ENCODE peak calls at places on chromosomes 7 and 10, in four cellular contexts. P, S, O and Q are unnamed samples.
A peak's percentile ranks its signal among the peaks of the same experiment; 100 is the strongest.

GRCh38 chr7:94565247-94565894 is 55.8 kb downstream of the CASD1 start:
- DNase-seq in P (no peak), S (no peak), O (no peak), Q (no peak)

GRCh38 chr10:35236739-35237138 is 99.6 kb upstream of the CCNY start:
- DNase-seq in P (no peak), S (no peak), O (no peak), Q (no peak)

GRCh38 chr7:79403879-79404278 is 49.6 kb downstream of the MAGI2 start:
- DNase-seq in P (no peak), S (no peak), O (no peak), Q (no peak)

GRCh38 chr10:124612611-124613498 is 131.3 kb downstream of the FAM53B start:
- DNase-seq in P (peak; percentile 78), S (peak; percentile 13), O (peak; percentile 33), Q (no peak)

GRCh38 chr7:1344981-1345701 is 112.5 kb downstream of the UNCX start:
- DNase-seq in P (peak; percentile 5), S (no peak), O (no peak), Q (no peak)

GRCh38 chr7:143416565-143417149 is 8.0 kb upstream of the EPHA1 start:
- DNase-seq in P (no peak), S (peak; percentile 48), O (no peak), Q (no peak)

GRCh38 chr10:63429280-63429679 is 36.5 kb downstream of the JMJD1C start:
- DNase-seq in P (no peak), S (no peak), O (no peak), Q (no peak)

GRCh38 chr10:64648915-64649314 is 1127.7 kb downstream of the REEP3 start:
- DNase-seq in P (peak; percentile 30), S (peak; percentile 26), O (no peak), Q (peak; percentile 29)

GRCh38 chr10:132506711-132507466 is 30.7 kb upstream of the INPP5A start:
- DNase-seq in P (no peak), S (no peak), O (no peak), Q (no peak)

GRCh38 chr10:70500812-70501301 is 22.3 kb downstream of the PALD1 start:
- DNase-seq in P (no peak), S (no peak), O (peak; percentile 79), Q (no peak)

GRCh38 chr10:119024882-119025281 is 4.6 kb upstream of the NANOS1 start:
- DNase-seq in P (no peak), S (no peak), O (no peak), Q (no peak)

GRCh38 chr7:16484453-16485158 is 19.1 kb upstream of the SOSTDC1 start:
- DNase-seq in P (no peak), S (peak; percentile 95), O (no peak), Q (no peak)

GRCh38 chr7:140326116-140326928 is 72.0 kb downstream of the SLC37A3 start:
- DNase-seq in P (peak; percentile 68), S (no peak), O (peak; percentile 71), Q (peak; percentile 63)
- TF ChIP-seq CTCF in P (peak; percentile 91), S (peak; percentile 53), O (peak; percentile 47), Q (no peak)

DNA sequence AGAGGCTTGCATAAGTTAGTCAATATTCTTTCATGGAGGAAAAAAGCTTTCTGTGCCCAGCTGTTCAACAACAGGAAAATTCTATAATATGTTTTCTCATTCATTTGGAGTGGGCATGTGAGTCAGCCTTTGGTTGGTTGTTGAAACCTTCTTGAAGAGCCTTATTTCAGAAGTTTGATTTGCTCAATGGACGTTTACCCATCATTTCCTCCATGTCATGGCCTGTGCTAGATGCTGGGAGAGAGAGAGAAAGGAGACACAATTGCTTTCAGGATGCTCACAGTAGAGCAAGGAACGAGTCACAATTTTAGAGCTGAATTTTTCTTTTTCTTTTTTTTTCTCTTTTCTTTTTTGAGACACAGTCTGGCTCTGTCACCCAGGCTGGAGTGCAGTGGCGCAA is 181.7 kb downstream of the PRKCQ start:
- DNase-seq in P (no peak), S (no peak), O (no peak), Q (no peak)
- TF ChIP-seq CTCF in P (no peak), S (no peak), O (no peak), Q (no peak)

GRCh38 chr10:123272171-123272570 is 118.0 kb downstream of the BUB3 start:
- DNase-seq in P (no peak), S (no peak), O (no peak), Q (no peak)
- TF ChIP-seq CTCF in P (peak; percentile 62), S (no peak), O (no peak), Q (no peak)

GRCh38 chr7:35681630-35682029 is 13.3 kb downstream of the HERPUD2 start:
- DNase-seq in P (no peak), S (no peak), O (no peak), Q (no peak)

GRCh38 chr7:35670856-35671569 is 23.9 kb downstream of the HERPUD2 start:
- DNase-seq in P (no peak), S (no peak), O (no peak), Q (no peak)

GRCh38 chr7:35680403-35681013 is 14.4 kb downstream of the HERPUD2 start:
- DNase-seq in P (no peak), S (no peak), O (no peak), Q (no peak)

GRCh38 chr7:35677582-35678356 is 17.2 kb downstream of the HERPUD2 start:
- DNase-seq in P (no peak), S (no peak), O (no peak), Q (no peak)

GRCh38 chr7:35676211-35676610 is 18.7 kb downstream of the HERPUD2 start:
- DNase-seq in P (no peak), S (no peak), O (no peak), Q (no peak)
- TF ChIP-seq CTCF in P (peak; percentile 20), S (no peak), O (no peak), Q (no peak)

GRCh38 chr7:106064836-106065559 is 47.1 kb downstream of the SYPL1 start:
- DNase-seq in P (peak; percentile 81), S (peak; percentile 82), O (peak; percentile 91), Q (peak; percentile 39)
- TF ChIP-seq CTCF in P (no peak), S (no peak), O (no peak), Q (no peak)

GRCh38 chr7:88306590-88307048 is at the start of gene STEAP4:
- DNase-seq in P (no peak), S (peak; percentile 19), O (peak; percentile 79), Q (peak; percentile 40)
- TF ChIP-seq CTCF in P (no peak), S (no peak), O (no peak), Q (no peak)

GRCh38 chr7:7745966-7746365 is 27.6 kb upstream of the RPA3 start:
- DNase-seq in P (no peak), S (no peak), O (no peak), Q (no peak)
- TF ChIP-seq CTCF in P (no peak), S (no peak), O (no peak), Q (no peak)

GRCh38 chr7:108066486-108066885 is 63.5 kb upstream of the LAMB1 start:
- DNase-seq in P (no peak), S (no peak), O (no peak), Q (no peak)
- TF ChIP-seq CTCF in P (no peak), S (no peak), O (no peak), Q (no peak)

DNA sequence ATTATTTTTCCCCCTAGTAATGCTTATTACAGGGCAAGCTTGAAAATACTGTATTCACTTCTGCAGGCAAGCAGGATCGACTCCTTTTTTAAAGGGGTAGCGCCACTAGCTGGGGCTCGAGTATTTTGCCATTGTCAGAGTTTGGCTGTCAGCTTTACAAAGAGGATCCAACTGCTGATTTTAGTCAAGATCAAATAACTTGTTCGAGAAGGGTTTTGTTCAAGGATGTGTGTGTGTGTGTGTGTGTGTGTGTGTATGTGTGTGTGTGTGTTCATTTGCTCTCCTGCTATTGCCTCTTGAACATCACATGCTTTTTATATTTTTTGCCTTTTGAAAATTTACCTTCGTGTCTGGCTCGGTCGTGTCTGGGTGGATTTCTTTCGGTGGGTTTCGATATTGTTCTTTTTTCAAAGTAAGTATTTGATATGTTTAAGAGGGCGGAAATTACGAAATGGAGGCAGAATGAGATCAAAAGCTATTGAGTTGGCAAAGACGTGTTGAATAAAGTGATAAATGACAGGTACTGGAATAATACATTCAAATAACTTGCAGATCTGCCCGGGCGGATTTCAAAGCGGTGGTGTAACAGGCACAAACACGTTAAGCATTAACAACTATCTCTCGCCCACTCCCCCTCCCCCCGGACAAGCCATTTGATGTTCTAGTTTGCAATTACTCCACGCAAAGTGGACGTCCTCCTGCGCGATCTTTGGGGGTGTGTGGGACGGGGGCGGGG is 1.1 kb downstream of the ARID5B start:
- DNase-seq in P (peak; percentile 40), S (peak; percentile 51), O (peak; percentile 56), Q (no peak)
- TF ChIP-seq CTCF in P (peak; percentile 31), S (no peak), O (no peak), Q (no peak)